ENCODE peak calls at places on chromosomes 3 and 15, in ten cellular contexts. U is heart left ventricle, C is IMR-90, O is spleen, E is sigmoid colon, M is HCT116, F is stomach, P is transverse colon, N is ovary, R is body of pancreas. W is an unnamed sample. For H3K36me3, the result is how much of the 10 kb centered on the place peaks cover.

GRCh38 chr15:84983299-84983698 is 1.6 kb downstream of the PDE8A start:
- DNase-seq in N (no peak), R (no peak), C (no peak), U (no peak), E (no peak), P (no peak), O (no peak), F (no peak), M (no peak), W (no peak)

GRCh38 chr3:11716576-11717250 is 73.0 kb upstream of the VGLL4 start:
- DNase-seq in N (no peak), M (no peak), P (no peak), U (no peak), F (no peak), C (no peak), R (no peak), E (no peak), O (no peak), W (no peak)

GRCh38 chr3:129611446-129611800 is 4.9 kb upstream of the PLXND1 start:
- DNase-seq in M (no peak), E (no peak), R (no peak), C (no peak), P (no peak), U (no peak), O (no peak), N (no peak), F (no peak), W (no peak)

GRCh38 chr3:79253704-79254103 is 514.1 kb downstream of the ROBO1 start:
- DNase-seq in F (no peak), U (no peak), O (no peak), C (no peak), E (no peak), R (no peak), M (no peak), N (no peak), P (no peak), W (no peak)

GRCh38 chr3:32959370-32959769 is 7.9 kb downstream of the CCR4 start:
- DNase-seq in O (no peak), M (no peak), C (no peak), P (no peak), F (no peak), U (no peak), E (no peak), R (no peak), N (no peak), W (no peak)

GRCh38 chr3:101635954-101636798 is 40.8 kb downstream of the ZBTB11 start:
- DNase-seq in P (peak), O (peak), R (peak), E (no peak), U (peak), C (peak), N (peak), M (peak), F (peak), W (no peak)

GRCh38 chr15:70281261-70281810 is 183.6 kb upstream of the TLE3 start:
- DNase-seq in F (no peak), P (no peak), E (no peak), C (no peak), N (no peak), O (no peak), R (no peak), M (no peak), U (no peak), W (peak)

GRCh38 chr15:74406992-74407705 is 26.6 kb downstream of the SEMA7A start:
- DNase-seq in P (no peak), O (no peak), R (no peak), M (no peak), N (peak), U (no peak), F (no peak), C (peak), E (no peak), W (no peak)

GRCh38 chr3:170657312-170657711 is 71.4 kb upstream of the SLC7A14 start:
- DNase-seq in O (no peak), E (no peak), N (no peak), F (no peak), M (no peak), R (no peak), U (no peak), C (no peak), P (no peak), W (no peak)

GRCh38 chr3:16545413-16546185 is 32.1 kb upstream of the RFTN1 start:
- DNase-seq in F (no peak), O (no peak), U (peak), C (no peak), P (no peak), R (no peak), E (no peak), M (no peak), N (no peak), W (no peak)

GRCh38 chr15:48609486-48609885 is 36.0 kb downstream of the FBN1 start:
- DNase-seq in N (no peak), E (no peak), M (no peak), R (no peak), F (no peak), O (no peak), U (no peak), C (no peak), P (no peak), W (no peak)

GRCh38 chr3:31534036-31534435 is 1.3 kb downstream of the STT3B start:
- DNase-seq in P (no peak), M (no peak), C (peak), O (no peak), N (no peak), F (no peak), E (no peak), R (no peak), U (no peak), W (no peak)

GRCh38 chr3:177451277-177451880 is 254.1 kb upstream of the TBL1XR1 start:
- DNase-seq in M (no peak), F (no peak), C (no peak), N (no peak), P (no peak), E (no peak), R (no peak), U (no peak), O (no peak), W (no peak)

GRCh38 chr3:124467980-124468902 is 262.0 kb upstream of the UMPS start:
- DNase-seq in F (peak), M (peak), U (peak), E (no peak), R (peak), O (no peak), P (peak), N (peak), C (peak), W (no peak)

GRCh38 chr15:71458089-71458660 is 342.9 kb downstream of the THSD4 start:
- DNase-seq in F (no peak), M (no peak), P (no peak), R (no peak), E (no peak), C (no peak), U (no peak), N (no peak), O (no peak), W (no peak)

GRCh38 chr3:153980252-153980590 is 141.0 kb upstream of the ARHGEF26 start:
- DNase-seq in N (no peak), O (no peak), R (no peak), F (peak), M (no peak), E (no peak), C (no peak), U (no peak), P (peak), W (no peak)

GRCh38 chr15:100221461-100222348 is 120.1 kb downstream of the ADAMTS17 start:
- DNase-seq in C (no peak), E (no peak), M (no peak), P (no peak), U (no peak), O (no peak), R (peak), F (no peak), N (no peak), W (no peak)

GRCh38 chr15:43969802-43970375 is 143.1 kb downstream of the WDR76 start:
- DNase-seq in U (no peak), R (no peak), C (no peak), N (no peak), P (no peak), O (no peak), F (no peak), M (no peak), E (no peak), W (no peak)

GRCh38 chr3:121995190-121996137 is 26.6 kb downstream of the ILDR1 start:
- DNase-seq in P (peak), O (peak), C (peak), R (peak), E (no peak), N (no peak), M (peak), F (peak), U (peak), W (peak)

GRCh38 chr3:195542691-195543641 is at the start of gene PPP1R2:
- DNase-seq in U (peak), P (peak), C (peak), M (peak), R (peak), O (peak), N (peak), F (peak), E (peak), W (peak)
- TF ChIP-seq POLR2A in U (peak), P (peak), C (peak), M (peak), R (peak), O (peak), N (peak), F (peak), E (peak), W (peak)

DNA sequence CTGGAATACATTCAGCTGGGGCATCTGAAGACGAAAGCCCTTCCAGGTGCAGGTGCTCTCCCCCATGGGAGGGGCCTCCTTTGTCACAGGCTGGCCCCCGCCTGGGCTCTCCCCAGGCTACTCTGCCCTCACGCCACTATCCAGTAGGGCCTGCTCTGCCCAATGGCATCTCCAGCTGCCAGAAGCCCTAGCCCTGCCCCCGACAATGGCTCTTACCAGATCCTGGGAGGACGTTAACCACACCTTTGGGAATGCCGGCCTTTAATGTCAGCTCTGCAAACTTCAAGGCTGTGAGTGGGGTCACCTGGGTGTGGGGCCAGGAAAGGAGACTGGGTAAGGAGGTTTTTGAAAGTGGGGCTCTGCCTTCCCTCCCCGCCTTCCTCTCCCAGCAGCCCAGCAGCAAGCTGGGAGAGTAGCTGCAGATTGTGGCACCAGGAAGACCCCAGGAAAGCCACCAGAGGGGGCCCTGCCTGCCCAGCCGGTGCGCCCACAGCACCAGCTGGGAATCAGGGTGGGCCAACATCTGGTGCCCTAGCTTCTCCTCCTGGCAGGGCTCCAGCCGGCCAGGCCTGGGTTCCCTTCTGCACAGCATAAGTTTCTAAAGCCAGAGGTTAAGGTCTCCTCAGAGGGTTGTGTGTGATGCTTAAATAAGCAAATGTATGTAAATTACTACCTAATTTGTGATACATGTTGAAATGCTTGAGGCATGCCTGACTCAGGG is 40.4 kb upstream of the SLC41A3 start:
- DNase-seq in E (peak), C (no peak), P (peak), N (peak), F (peak), U (no peak), R (peak), O (peak), M (no peak), W (peak)
- H3K4me3 ChIP-seq in E (no peak), C (no peak), P (no peak), N (no peak), F (no peak), U (no peak), R (no peak), O (no peak), M (no peak), W (no peak)

DNA sequence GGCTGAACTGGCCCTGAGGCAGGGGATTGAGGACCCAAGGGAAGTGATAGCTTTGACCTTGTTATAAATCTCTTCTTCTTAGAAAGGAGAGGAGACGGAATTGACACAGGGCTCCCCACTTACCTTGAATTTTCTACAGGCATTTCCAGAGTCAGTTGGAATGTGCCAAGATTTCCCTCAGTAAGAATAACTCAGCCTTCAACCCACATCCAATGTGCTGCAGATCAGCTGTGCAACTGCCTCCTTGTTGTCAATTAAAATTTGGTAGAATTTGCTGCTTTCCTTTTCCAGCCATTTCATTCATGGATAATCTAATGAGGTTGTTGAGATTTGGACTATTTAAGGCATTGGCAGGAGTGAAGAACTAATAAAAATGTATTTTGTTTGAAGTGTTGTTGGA is 14.6 kb downstream of the MED12L start:
- DNase-seq in F (no peak), E (no peak), C (no peak), N (no peak), R (no peak), M (no peak), P (no peak), U (no peak), O (no peak), W (no peak)
- H3K36me3 ChIP-seq in F (under half), E (under half), C (under half), N (under half), R (under half), M (under half), P (under half), U (under half), O (under half), W (under half)

GRCh38 chr3:45557471-45557870 is 37.1 kb upstream of the LIMD1 start:
- DNase-seq in U (no peak), F (no peak), E (peak), N (no peak), R (no peak), P (no peak), O (no peak), C (no peak), M (no peak), W (no peak)

GRCh38 chr3:45554001-45554691 is 40.4 kb upstream of the LIMD1 start:
- DNase-seq in O (peak), C (peak), M (no peak), N (no peak), U (peak), E (peak), F (peak), R (peak), P (peak), W (no peak)

GRCh38 chr3:45555666-45556065 is 38.9 kb upstream of the LIMD1 start:
- DNase-seq in N (no peak), P (no peak), M (no peak), F (no peak), O (no peak), U (no peak), E (peak), C (no peak), R (no peak), W (no peak)

GRCh38 chr3:45553469-45553974 is 41.0 kb upstream of the LIMD1 start:
- DNase-seq in U (peak), E (peak), M (no peak), P (peak), O (no peak), C (peak), F (peak), N (peak), R (peak), W (no peak)

GRCh38 chr3:45555154-45555591 is 39.4 kb upstream of the LIMD1 start:
- DNase-seq in F (no peak), E (peak), O (no peak), U (no peak), P (no peak), R (no peak), N (no peak), C (no peak), M (no peak), W (no peak)
- TF ChIP-seq POLR2A in F (no peak), E (no peak), O (no peak), U (no peak), P (no peak), R (no peak), N (no peak), C (no peak), M (no peak), W (no peak)

W was measured in suprapubic skin.